ENCODE peak calls at places on chromosomes 3 and 15, in four cellular contexts. H is SK-N-DZ; K is NCI-H2081; I is activated T-cell treated with anti-CD3 and anti-CD28 coated beads, Interleukin-2, amount 50 U/mL, for 24 hours. Q is an unnamed sample.
A peak's percentile ranks its signal among the peaks of the same experiment; 100 is the strongest.

GRCh38 chr3:177427540-177427939 is 230.3 kb upstream of the TBL1XR1 start:
- DNase-seq in H (no peak), K (no peak), I (no peak), Q (no peak)

GRCh38 chr3:133330043-133330442 is 69.8 kb upstream of the BFSP2 start:
- DNase-seq in H (peak; percentile 53), K (peak; percentile 68), I (no peak), Q (peak; percentile 47)

GRCh38 chr3:61288446-61288845 is 37.2 kb upstream of the FHIT start:
- DNase-seq in H (no peak), K (no peak), I (no peak), Q (no peak)

GRCh38 chr3:38551026-38551832 is 55.1 kb downstream of the EXOG start:
- DNase-seq in H (no peak), K (no peak), I (no peak), Q (no peak)

GRCh38 chr15:59996498-59997041 is 7.5 kb upstream of the FOXB1 start:
- DNase-seq in H (no peak), K (no peak), I (no peak), Q (no peak)

GRCh38 chr3:177333535-177334495 is 136.5 kb upstream of the TBL1XR1 start:
- DNase-seq in H (no peak), K (peak; percentile 70), I (no peak), Q (no peak)

GRCh38 chr15:58352026-58352929 is 79.5 kb upstream of the LIPC start:
- DNase-seq in H (no peak), K (no peak), I (no peak), Q (no peak)

GRCh38 chr3:184466413-184466960 is 86.6 kb downstream of the CHRD start:
- DNase-seq in H (no peak), K (no peak), I (no peak), Q (no peak)

GRCh38 chr3:158420654-158421396 is 150.2 kb upstream of the MLF1 start:
- DNase-seq in H (no peak), K (no peak), I (no peak), Q (no peak)

GRCh38 chr3:63824309-63824708 is 5.2 kb downstream of the C3orf49 start:
- DNase-seq in H (no peak), K (no peak), I (no peak), Q (no peak)

GRCh38 chr15:101707983-101708382 is 16.3 kb downstream of the TARS3 start:
- DNase-seq in H (no peak), K (no peak), I (no peak), Q (no peak)

GRCh38 chr3:123342631-123343080 is 106.2 kb downstream of the ADCY5 start:
- DNase-seq in H (no peak), K (no peak), I (no peak), Q (no peak)

GRCh38 chr3:106332884-106333283 is 464.1 kb upstream of the CBLB start:
- DNase-seq in H (no peak), K (no peak), I (peak; percentile 74), Q (no peak)

GRCh38 chr3:72155391-72156064 is 370.6 kb upstream of the PROK2 start:
- DNase-seq in H (no peak), K (no peak), I (no peak), Q (no peak)

GRCh38 chr3:9778102-9778501 is 8.4 kb upstream of the CAMK1 start:
- DNase-seq in H (no peak), K (no peak), I (peak; percentile 68), Q (no peak)

GRCh38 chr15:71782447-71783165 is 27.7 kb upstream of the NR2E3 start:
- DNase-seq in H (no peak), K (no peak), I (no peak), Q (no peak)

GRCh38 chr15:37882640-37883039 is 51.8 kb upstream of the TMCO5A start:
- DNase-seq in H (no peak), K (no peak), I (no peak), Q (no peak)

Q was measured in NCI-H446.